ENCODE peak calls at places on chromosomes 4 and X, in eight cellular contexts. A is HS-27A; N is left ventricle myocardium inferior; M is stimulated activated CD4-positive, alpha-beta T cell treated with anti-CD3 and anti-CD28 coated beads, Interleukin-1b, Interleukin-23, amount 100 ng/mL, for 48 hours; D is fibroblast of mammary gland; H is LoVo; F is neural crest cell; J is retinal pigment epithelial cell. L is an unnamed sample.

GRCh38 chrX:43141885-43142284 is 363.9 kb upstream of the PPP1R2C start:
- DNase-seq in A (no peak), J (no peak), D (no peak), H (no peak), M (no peak), N (no peak), F (no peak), L (no peak)

GRCh38 chr4:83535520-83535944 is 376 bp upstream of the GPAT3 start:
- DNase-seq in M (peak), A (no peak), D (peak), H (peak), J (no peak), N (peak), F (peak), L (no peak)

GRCh38 chrX:143437439-143437838 is 79.8 kb downstream of the SPANXN3 start:
- DNase-seq in F (no peak), D (peak), H (no peak), M (no peak), J (no peak), A (no peak), N (no peak), L (no peak)

GRCh38 chr4:6649216-6649615 is 8.7 kb downstream of the MRFAP1 start:
- DNase-seq in D (no peak), H (no peak), A (no peak), N (no peak), M (no peak), F (no peak), J (no peak), L (no peak)

GRCh38 chr4:39502034-39502658 is 25.1 kb downstream of the UGDH start:
- DNase-seq in H (no peak), J (no peak), M (no peak), N (no peak), F (no peak), A (no peak), D (peak), L (peak)

GRCh38 chrX:119791437-119792231 is at the start of gene RPL39:
- DNase-seq in J (peak), N (peak), A (peak), M (peak), F (peak), H (peak), D (peak), L (peak)

GRCh38 chr4:155582971-155583437 is 83.6 kb upstream of the GUCY1A1 start:
- DNase-seq in F (no peak), D (peak), H (no peak), A (no peak), N (no peak), J (peak), M (no peak), L (no peak)

GRCh38 chr4:25253072-25253447 is 19.2 kb downstream of the PI4K2B start:
- DNase-seq in F (no peak), N (no peak), J (peak), A (no peak), D (peak), M (no peak), H (no peak), L (no peak)

GRCh38 chr4:83082777-83083176 is 31.8 kb downstream of the PLAC8 start:
- DNase-seq in N (no peak), A (no peak), J (no peak), M (no peak), H (no peak), F (no peak), D (no peak), L (no peak)